ENCODE peak calls at places on chromosome 17, in four cellular contexts. H is SK-N-SH, U is K562, Q is HepG2. R is an unnamed sample.

GRCh38 chr17:53516643-53517042 is 306.1 kb upstream of the KIF2B start:
- DNase-seq in H (no peak), U (no peak), Q (no peak), R (no peak)

GRCh38 chr17:33709881-33710280 is 416.8 kb upstream of the ASIC2 start:
- DNase-seq in H (peak), U (no peak), Q (no peak), R (no peak)

GRCh38 chr17:9987779-9988585 is 82.9 kb upstream of the RCVRN start:
- DNase-seq in H (peak), U (peak), Q (peak), R (peak)

GRCh38 chr17:79667746-79668145 is 56.9 kb upstream of the RBFOX3 start:
- DNase-seq in H (no peak), U (no peak), Q (no peak), R (no peak)

GRCh38 chr17:72496461-72496860 is 375.6 kb downstream of the SOX9 start:
- DNase-seq in H (no peak), U (no peak), Q (no peak), R (no peak)

GRCh38 chr17:80214878-80215210 is 5.3 kb downstream of the SGSH start:
- DNase-seq in H (no peak), U (no peak), Q (no peak), R (no peak)

GRCh38 chr17:55549140-55549539 is 37.9 kb upstream of the SMIM36 start:
- DNase-seq in H (no peak), U (peak), Q (peak), R (no peak)

GRCh38 chr17:64507418-64507766 is 615 bp downstream of the CEP95 start:
- DNase-seq in H (peak), U (peak), Q (peak), R (no peak)

GRCh38 chr17:17435323-17435722 is 41.5 kb upstream of the MED9 start:
- DNase-seq in H (no peak), U (no peak), Q (peak), R (no peak)

GRCh38 chr17:32854834-32855389 is 22.0 kb downstream of the MYO1D start:
- DNase-seq in H (no peak), U (no peak), Q (no peak), R (no peak)

GRCh38 chr17:80425835-80426426 is 11.0 kb downstream of the ENDOV start:
- DNase-seq in H (peak), U (no peak), Q (no peak), R (no peak)

GRCh38 chr17:17305282-17305801 is 2.2 kb downstream of the NT5M start:
- DNase-seq in H (peak), U (peak), Q (peak), R (no peak)

GRCh38 chr17:74637265-74637664 is 13.7 kb upstream of the CD300E start:
- DNase-seq in H (no peak), U (no peak), Q (no peak), R (no peak)

GRCh38 chr17:79029327-79030009 is 5.5 kb downstream of the C1QTNF1 start:
- DNase-seq in H (no peak), U (no peak), Q (no peak), R (no peak)

GRCh38 chr17:49572226-49572625 is 3.4 kb upstream of the NXPH3 start:
- DNase-seq in H (no peak), U (no peak), Q (no peak), R (no peak)

GRCh38 chr17:42969006-42969581 is 4.8 kb upstream of the AARSD1 start:
- DNase-seq in H (no peak), U (peak), Q (no peak), R (no peak)

GRCh38 chr17:78951967-78952551 is 26.9 kb upstream of the TIMP2 start:
- DNase-seq in H (no peak), U (no peak), Q (peak), R (no peak)

GRCh38 chr17:4357030-4357635 is 9.3 kb downstream of the UBE2G1 start:
- DNase-seq in H (no peak), U (no peak), Q (no peak), R (no peak)
- TF ChIP-seq FOXJ3 in H (no peak), U (no peak), Q (no peak), R (no peak)

GRCh38 chr17:61396586-61397085 is 3.0 kb upstream of the TBX2 start:
- DNase-seq in H (no peak), U (no peak), Q (no peak), R (no peak)

GRCh38 chr17:61398721-61399130 is 917 bp upstream of the TBX2 start:
- DNase-seq in H (no peak), U (no peak), Q (no peak), R (no peak)

GRCh38 chr17:61395409-61395982 is 4.1 kb upstream of the TBX2 start:
- DNase-seq in H (no peak), U (no peak), Q (no peak), R (peak)

GRCh38 chr17:61395983-61396585 is 3.6 kb upstream of the TBX2 start:
- DNase-seq in H (no peak), U (no peak), Q (no peak), R (no peak)

DNA sequence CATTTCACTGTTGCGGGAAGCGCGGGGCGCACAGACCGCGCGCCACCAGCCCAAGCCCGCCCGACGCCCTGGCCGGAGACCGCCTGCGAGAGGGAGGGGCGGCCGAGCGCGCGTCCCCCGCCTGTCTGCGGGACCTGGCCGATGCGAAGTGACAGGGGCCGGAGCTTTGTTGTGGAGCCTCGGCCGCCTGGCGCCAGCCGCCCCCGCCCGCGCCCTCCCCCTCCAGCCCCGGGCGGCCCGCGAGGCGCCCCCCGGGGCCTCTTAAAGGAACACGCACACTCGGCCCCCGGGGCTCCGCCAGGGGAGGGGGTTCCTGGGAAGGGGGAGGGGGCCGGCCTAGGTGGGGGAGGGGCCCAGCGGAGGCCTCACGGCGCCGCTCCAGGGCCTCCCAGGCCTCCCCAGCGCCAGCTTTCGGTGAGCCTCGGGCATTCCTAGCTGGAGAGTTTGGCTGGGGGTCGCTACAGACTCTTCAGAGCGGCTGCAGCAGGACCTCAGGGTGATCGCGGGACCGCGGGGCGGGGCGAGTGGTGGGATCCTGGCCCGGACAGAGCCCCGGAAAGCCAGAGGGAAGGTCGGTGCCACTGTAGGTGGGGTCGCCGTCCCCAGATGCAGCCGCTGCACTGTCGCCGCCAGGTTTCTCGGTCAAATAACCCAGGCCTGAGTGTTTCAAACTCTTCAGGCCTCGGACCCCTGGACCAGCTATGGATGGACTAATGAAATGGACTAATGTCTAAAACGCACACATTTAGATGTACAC is 2.4 kb upstream of the TBX2 start:
- DNase-seq in H (peak), U (no peak), Q (no peak), R (peak)
- TF ChIP-seq FOXJ3 in H (no peak), U (no peak), Q (no peak), R (no peak)

GRCh38 chr17:70111201-70111600 is 36.2 kb downstream of the KCNJ16 start:
- DNase-seq in H (no peak), U (no peak), Q (no peak), R (no peak)

GRCh38 chr17:70108166-70108565 is 33.1 kb downstream of the KCNJ16 start:
- DNase-seq in H (no peak), U (no peak), Q (no peak), R (no peak)

GRCh38 chr17:70107441-70107840 is 32.4 kb downstream of the KCNJ16 start:
- DNase-seq in H (no peak), U (no peak), Q (no peak), R (no peak)

GRCh38 chr17:70109497-70109896 is 34.5 kb downstream of the KCNJ16 start:
- DNase-seq in H (no peak), U (no peak), Q (no peak), R (no peak)

GRCh38 chr17:70110443-70110880 is 35.4 kb downstream of the KCNJ16 start:
- DNase-seq in H (no peak), U (no peak), Q (no peak), R (no peak)
- TF ChIP-seq FOXJ3 in H (no peak), U (no peak), Q (no peak), R (no peak)

GRCh38 chr17:62740066-62740465 is 68.0 kb downstream of the MARCHF10 start:
- DNase-seq in H (no peak), U (no peak), Q (no peak), R (peak)
- TF ChIP-seq FOXJ3 in H (no peak), U (no peak), Q (no peak), R (no peak)

GRCh38 chr17:82019208-82019727 is 3.4 kb downstream of the CENPX start:
- DNase-seq in H (no peak), U (no peak), Q (no peak), R (no peak)

GRCh38 chr17:82021728-82022309 is 859 bp downstream of the CENPX start:
- DNase-seq in H (no peak), U (peak), Q (no peak), R (no peak)

GRCh38 chr17:82020874-82021727 is 1.6 kb downstream of the CENPX start:
- DNase-seq in H (peak), U (no peak), Q (peak), R (peak)

GRCh38 chr17:82018152-82019041 is 4.3 kb downstream of the CENPX start:
- DNase-seq in H (no peak), U (no peak), Q (no peak), R (no peak)

GRCh38 chr17:82019905-82020873 is 2.5 kb downstream of the CENPX start:
- DNase-seq in H (peak), U (peak), Q (peak), R (peak)
- TF ChIP-seq FOXJ3 in H (no peak), U (no peak), Q (no peak), R (no peak)

GRCh38 chr17:67400193-67400592 is 23.1 kb downstream of the PITPNC1 start:
- DNase-seq in H (no peak), U (no peak), Q (no peak), R (no peak)
- TF ChIP-seq FOXJ3 in H (no peak), U (no peak), Q (no peak), R (no peak)

DNA sequence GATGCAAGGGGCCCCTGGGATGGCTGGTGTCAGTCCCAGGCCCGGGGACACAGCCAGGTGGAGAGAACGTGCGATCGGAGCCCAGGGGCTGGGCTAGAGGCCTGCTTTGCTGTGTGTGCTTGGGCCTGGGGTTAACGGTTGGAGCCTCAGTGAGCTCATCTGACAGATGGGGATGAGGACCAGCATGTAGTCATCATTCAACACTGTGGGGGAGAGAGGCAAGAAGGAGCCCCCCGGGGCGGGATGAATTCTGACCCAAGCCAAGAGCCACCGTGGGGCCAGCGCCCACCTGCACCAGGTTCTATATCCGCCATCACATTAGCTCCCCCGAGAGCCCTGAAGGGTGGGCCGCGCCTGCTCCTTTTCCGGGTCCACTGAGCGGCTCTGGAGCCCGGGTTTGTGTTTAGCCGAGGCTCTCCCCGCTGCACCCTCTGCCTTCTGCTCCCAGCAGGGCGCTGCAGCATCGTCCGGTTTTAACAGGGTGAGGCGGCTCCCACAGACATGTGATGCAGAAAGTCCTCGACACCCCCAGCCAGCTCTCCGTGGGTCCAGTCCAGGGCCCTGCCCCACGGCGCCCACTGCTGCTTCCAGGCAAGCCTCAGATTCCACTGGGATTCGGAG is 365.7 kb downstream of the SEC14L1 start:
- DNase-seq in H (peak), U (no peak), Q (no peak), R (peak)
- TF ChIP-seq FOXJ3 in H (no peak), U (no peak), Q (no peak), R (no peak)

GRCh38 chr17:70622382-70623260 is 453.3 kb downstream of the KCNJ2 start:
- DNase-seq in H (peak), U (peak), Q (no peak), R (peak)

GRCh38 chr17:70624208-70624607 is 454.9 kb downstream of the KCNJ2 start:
- DNase-seq in H (no peak), U (no peak), Q (no peak), R (no peak)

DNA sequence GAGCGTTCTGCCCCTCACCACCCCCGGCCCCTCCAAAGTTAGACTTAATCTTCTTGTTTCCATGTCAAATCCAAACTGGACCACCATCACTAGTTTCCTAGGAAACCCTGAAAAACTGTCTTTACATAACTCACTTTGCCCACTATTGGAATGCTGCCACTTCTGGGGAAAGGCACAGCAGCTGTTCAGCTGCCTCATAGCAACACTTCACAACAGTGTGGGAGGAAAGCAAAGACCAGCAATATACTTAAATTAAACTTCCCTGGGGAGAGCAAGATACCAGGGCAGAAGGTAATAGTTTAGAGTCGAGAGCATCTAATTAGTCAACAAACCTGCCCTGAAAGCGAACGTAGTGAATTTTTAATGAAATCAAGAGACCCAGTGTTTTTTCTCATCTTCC is 452.3 kb downstream of the KCNJ2 start:
- DNase-seq in H (no peak), U (no peak), Q (no peak), R (no peak)
- TF ChIP-seq FOXJ3 in H (no peak), U (no peak), Q (no peak), R (no peak)

DNA sequence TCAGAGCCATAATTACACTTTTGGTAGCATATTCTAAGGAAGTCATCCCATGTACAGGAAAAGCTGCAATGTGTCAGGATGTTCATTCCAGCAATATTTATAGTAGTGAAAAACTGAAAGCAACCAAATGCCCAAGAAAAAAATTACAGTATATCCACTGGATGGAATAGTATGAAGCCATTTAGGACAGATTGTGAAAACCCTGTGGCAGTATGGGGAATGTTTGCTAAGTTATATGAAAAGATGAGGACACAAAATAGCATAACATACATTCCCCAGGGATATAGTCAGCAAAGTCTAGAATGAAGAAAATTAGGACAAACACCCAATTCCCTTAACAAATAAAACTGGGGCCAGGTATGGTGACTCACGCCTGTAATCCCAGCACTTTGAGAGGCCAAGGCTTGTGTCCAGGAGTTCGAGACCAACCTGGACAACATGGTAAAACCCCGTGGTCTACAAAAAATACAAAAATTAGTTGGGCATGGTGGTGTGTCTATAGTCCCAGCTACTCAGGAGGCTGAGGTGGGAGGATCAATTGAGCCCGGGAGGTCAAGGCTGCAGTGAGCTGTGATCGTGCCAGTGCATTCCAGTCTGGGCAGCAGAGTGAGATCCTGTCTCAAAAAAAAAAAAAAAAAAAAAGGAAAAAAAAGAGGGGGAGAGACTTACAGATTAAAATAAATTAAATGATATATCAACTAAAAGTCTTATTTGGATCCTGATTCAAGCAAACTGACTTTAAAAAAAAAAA is 2.3 kb downstream of the LRRC3C start:
- DNase-seq in H (no peak), U (no peak), Q (peak), R (no peak)
- TF ChIP-seq FOXJ3 in H (no peak), U (no peak), Q (no peak), R (no peak)

R was measured in WTC11.